ENCODE peak calls at places on chromosome 13, in nine cellular contexts. Y is A549, X is SK-N-SH, A is HepG2, H is GM23338, V is GM12878, T is K562, Q is HCT116, G is HL-60. E is an unnamed sample.
A peak's percentile ranks its signal among the peaks of the same experiment; 100 is the strongest.

GRCh38 chr13:29382021-29382420 is 213.5 kb downstream of the SLC7A1 start:
- DNase-seq in Y (no peak), X (no peak), A (no peak), H (no peak), V (no peak), T (no peak), Q (no peak), G (no peak), E (no peak)

GRCh38 chr13:53782400-53783030 is 753.9 kb downstream of the OLFM4 start:
- DNase-seq in Y (peak; percentile 1), X (peak; percentile 30), A (peak; percentile 33), H (peak; percentile 84), V (peak; percentile 3), T (no peak), Q (no peak), G (peak; percentile 38), E (peak; percentile 12)

GRCh38 chr13:18946738-18947137 is 234.9 kb downstream of the TUBA3C start:
- DNase-seq in Y (no peak), X (no peak), A (no peak), H (no peak), V (no peak), T (no peak), Q (no peak), G (no peak), E (no peak)

GRCh38 chr13:39474600-39474999 is 128.4 kb downstream of the LHFPL6 start:
- DNase-seq in Y (no peak), X (no peak), A (no peak), H (no peak), V (no peak), T (no peak), Q (no peak), G (no peak), E (no peak)

GRCh38 chr13:47220453-47221150 is 323.7 kb upstream of the HTR2A start:
- DNase-seq in Y (no peak), X (no peak), A (no peak), H (peak; percentile 17), V (no peak), T (no peak), Q (no peak), G (no peak), E (no peak)

GRCh38 chr13:114146173-114146572 is 13.8 kb upstream of the RASA3 start:
- DNase-seq in Y (no peak), X (no peak), A (no peak), H (no peak), V (no peak), T (no peak), Q (no peak), G (no peak), E (no peak)

GRCh38 chr13:111232191-111232590 is 88.3 kb upstream of the TEX29 start:
- DNase-seq in Y (no peak), X (no peak), A (no peak), H (no peak), V (no peak), T (no peak), Q (no peak), G (no peak), E (no peak)

GRCh38 chr13:43360911-43361605 is 337.7 kb downstream of the DNAJC15 start:
- DNase-seq in Y (no peak), X (no peak), A (no peak), H (no peak), V (no peak), T (no peak), Q (no peak), G (no peak), E (no peak)

GRCh38 chr13:72253754-72254153 is 386.8 kb upstream of the DACH1 start:
- DNase-seq in Y (no peak), X (no peak), A (no peak), H (no peak), V (no peak), T (no peak), Q (no peak), G (no peak), E (no peak)

GRCh38 chr13:28854657-28855056 is 34.5 kb downstream of the MTUS2 start:
- DNase-seq in Y (no peak), X (no peak), A (no peak), H (peak; percentile 45), V (no peak), T (peak; percentile 3), Q (no peak), G (no peak), E (no peak)

GRCh38 chr13:110942248-110942981 is 27.5 kb upstream of the ANKRD10 start:
- DNase-seq in Y (no peak), X (no peak), A (no peak), H (no peak), V (peak; percentile 64), T (no peak), Q (no peak), G (no peak), E (no peak)

GRCh38 chr13:49986471-49986870 is 10.4 kb upstream of the TRIM13 start:
- DNase-seq in Y (no peak), X (no peak), A (no peak), H (no peak), V (no peak), T (no peak), Q (no peak), G (no peak), E (no peak)

GRCh38 chr13:20567881-20568528 is 1.0 kb downstream of the IFT88 start:
- DNase-seq in Y (no peak), X (no peak), A (no peak), H (no peak), V (no peak), T (no peak), Q (no peak), G (no peak), E (no peak)

GRCh38 chr13:20566424-20566916 is 487 bp upstream of the IFT88 start:
- DNase-seq in Y (peak; percentile 40), X (no peak), A (peak; percentile 76), H (peak; percentile 77), V (no peak), T (no peak), Q (peak; percentile 48), G (no peak), E (no peak)

GRCh38 chr13:20566917-20567755 is at the start of gene IFT88:
- DNase-seq in Y (peak; percentile 58), X (peak; percentile 97), A (peak; percentile 81), H (peak; percentile 95), V (peak; percentile 48), T (peak; percentile 87), Q (peak; percentile 68), G (peak; percentile 92), E (no peak)

GRCh38 chr13:20561731-20562130 is 5.2 kb upstream of the IFT88 start:
- DNase-seq in Y (no peak), X (no peak), A (no peak), H (no peak), V (no peak), T (no peak), Q (no peak), G (no peak), E (no peak)

GRCh38 chr13:20565120-20565736 is 1.7 kb upstream of the IFT88 start:
- DNase-seq in Y (no peak), X (no peak), A (no peak), H (peak; percentile 22), V (no peak), T (no peak), Q (no peak), G (no peak), E (no peak)
- TF ChIP-seq REST in Y (no peak), X (no peak), A (no peak), H (no peak), V (no peak), T (no peak), Q (no peak), G (no peak), E (no peak)

GRCh38 chr13:51621597-51621996 is 37.3 kb downstream of the WDFY2 start:
- DNase-seq in Y (no peak), X (peak; percentile 32), A (no peak), H (no peak), V (no peak), T (no peak), Q (no peak), G (no peak), E (no peak)

GRCh38 chr13:51623473-51623872 is 39.2 kb downstream of the WDFY2 start:
- DNase-seq in Y (no peak), X (no peak), A (no peak), H (no peak), V (no peak), T (no peak), Q (no peak), G (no peak), E (no peak)

GRCh38 chr13:51618626-51619025 is 34.4 kb downstream of the WDFY2 start:
- DNase-seq in Y (no peak), X (no peak), A (no peak), H (no peak), V (no peak), T (no peak), Q (no peak), G (no peak), E (no peak)

GRCh38 chr13:51620165-51620983 is 36.1 kb downstream of the WDFY2 start:
- DNase-seq in Y (no peak), X (no peak), A (peak; percentile 98), H (no peak), V (no peak), T (no peak), Q (no peak), G (no peak), E (no peak)

GRCh38 chr13:51619614-51620013 is 35.4 kb downstream of the WDFY2 start:
- DNase-seq in Y (no peak), X (no peak), A (no peak), H (no peak), V (no peak), T (no peak), Q (no peak), G (no peak), E (no peak)
- H3K27ac ChIP-seq in Y (peak overlapping the region; percentile 21), X (peak overlapping the region; percentile 34), A (peak overlapping the region; percentile 77), H (no peak overlapping the region), V (no peak overlapping the region), T (no peak overlapping the region), Q (no peak overlapping the region), G (no peak overlapping the region), E (no peak overlapping the region)

GRCh38 chr13:30959678-30960077 is 27.2 kb downstream of the TEX26 start:
- DNase-seq in Y (no peak), X (no peak), A (no peak), H (no peak), V (no peak), T (no peak), Q (no peak), G (no peak), E (no peak)

GRCh38 chr13:30968734-30969335 is 36.4 kb downstream of the TEX26 start:
- DNase-seq in Y (no peak), X (no peak), A (no peak), H (no peak), V (no peak), T (no peak), Q (no peak), G (no peak), E (no peak)

DNA sequence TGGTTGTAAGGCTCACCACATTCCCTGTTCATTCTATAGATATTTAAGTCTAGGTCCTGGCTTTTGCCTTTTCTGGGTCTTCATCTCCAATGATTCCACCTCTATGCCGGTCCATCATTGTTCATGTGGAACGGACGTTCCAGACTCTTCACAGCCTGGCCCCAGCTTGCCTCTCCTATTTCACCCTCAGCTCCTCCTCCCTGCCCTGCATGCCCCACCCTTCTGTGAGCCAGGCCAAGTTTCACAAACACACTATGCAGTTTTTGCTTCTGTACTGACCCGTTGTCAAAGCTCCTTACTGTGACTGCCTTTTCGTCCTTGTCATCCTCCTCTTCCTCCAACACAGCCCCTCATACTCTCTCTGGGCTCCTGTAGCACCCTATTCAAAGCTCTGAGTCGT is 31.3 kb downstream of the TEX26 start:
- DNase-seq in Y (no peak), X (no peak), A (no peak), H (no peak), V (no peak), T (no peak), Q (no peak), G (no peak), E (no peak)
- TF ChIP-seq REST in Y (no peak), X (no peak), A (no peak), H (no peak), V (no peak), T (no peak), Q (no peak), G (no peak), E (no peak)

GRCh38 chr13:30792257-30793000 is 57.1 kb downstream of the ALOX5AP start:
- DNase-seq in Y (peak; percentile 33), X (peak; percentile 75), A (peak; percentile 61), H (peak; percentile 20), V (no peak), T (no peak), Q (peak; percentile 47), G (no peak), E (no peak)
- H3K27ac ChIP-seq in Y (peak overlapping the region; percentile 79), X (peak overlapping the region; percentile 70), A (no peak overlapping the region), H (no peak overlapping the region), V (no peak overlapping the region), T (no peak overlapping the region), Q (peak overlapping the region; percentile 0), G (no peak overlapping the region), E (peak overlapping the region; percentile 92)

E was measured in Panc1.